ENCODE peak calls at places on chromosome 13, in four cellular contexts. I is psoas muscle, N is stomach, O is coronary artery. M is an unnamed sample.
A peak's percentile ranks its signal among the peaks of the same experiment; 100 is the strongest.

GRCh38 chr13:35014606-35015005 is 72.5 kb downstream of the NBEA start:
- DNase-seq in I (no peak), N (no peak), O (no peak), M (no peak)

GRCh38 chr13:108154421-108154858 is 60.9 kb downstream of the LIG4 start:
- DNase-seq in I (no peak), N (peak; percentile 64), O (no peak), M (no peak)

GRCh38 chr13:28370448-28370847 is 124.5 kb downstream of the FLT1 start:
- DNase-seq in I (no peak), N (no peak), O (no peak), M (no peak)

GRCh38 chr13:35917252-35917941 is 213.8 kb downstream of the DCLK1 start:
- DNase-seq in I (no peak), N (no peak), O (no peak), M (no peak)

GRCh38 chr13:101917833-101918755 is 465.6 kb downstream of the ITGBL1 start:
- DNase-seq in I (no peak), N (no peak), O (no peak), M (no peak)

GRCh38 chr13:59442946-59443345 is 720.8 kb downstream of the DIAPH3 start:
- DNase-seq in I (no peak), N (no peak), O (no peak), M (no peak)

GRCh38 chr13:24493356-24493755 is 19.2 kb downstream of the PARP4 start:
- DNase-seq in I (no peak), N (no peak), O (no peak), M (no peak)

GRCh38 chr13:106355866-106356265 is 179.6 kb downstream of the EFNB2 start:
- DNase-seq in I (no peak), N (no peak), O (no peak), M (no peak)

GRCh38 chr13:78876915-78877549 is 218.1 kb upstream of the OBI1 start:
- DNase-seq in I (no peak), N (no peak), O (no peak), M (no peak)

GRCh38 chr13:52096748-52097147 is 32.1 kb downstream of the NEK5 start:
- DNase-seq in I (no peak), N (no peak), O (no peak), M (no peak)

GRCh38 chr13:70310720-70311119 is 202.5 kb upstream of the KLHL1 start:
- DNase-seq in I (no peak), N (peak; percentile 39), O (no peak), M (no peak)

GRCh38 chr13:81757348-81757950 is 1416.5 kb upstream of the SPRY2 start:
- DNase-seq in I (no peak), N (no peak), O (no peak), M (no peak)

GRCh38 chr13:99651016-99651415 is 149.7 kb downstream of the TM9SF2 start:
- DNase-seq in I (no peak), N (no peak), O (no peak), M (no peak)

GRCh38 chr13:91609353-91609752 is 210.9 kb downstream of the GPC5 start:
- DNase-seq in I (no peak), N (no peak), O (no peak), M (no peak)

GRCh38 chr13:24066405-24067292 is 93.9 kb upstream of the SPATA13 start:
- DNase-seq in I (no peak), N (no peak), O (no peak), M (no peak)

GRCh38 chr13:31242935-31243334 is 43.2 kb downstream of the B3GLCT start:
- DNase-seq in I (no peak), N (no peak), O (no peak), M (no peak)

GRCh38 chr13:27619711-27620376 is 485 bp downstream of the LNX2 start:
- DNase-seq in I (peak; percentile 78), N (no peak), O (no peak), M (peak; percentile 92)

GRCh38 chr13:44904982-44905381 is 84.3 kb downstream of the NUFIP1 start:
- DNase-seq in I (peak; percentile 84), N (peak; percentile 52), O (peak; percentile 81), M (peak; percentile 50)

GRCh38 chr13:68368922-68369321 is 1138.8 kb upstream of the PCDH9 start:
- DNase-seq in I (no peak), N (no peak), O (no peak), M (no peak)

GRCh38 chr13:22002893-22003292 is 332.0 kb downstream of the FGF9 start:
- DNase-seq in I (no peak), N (no peak), O (no peak), M (no peak)

GRCh38 chr13:43006893-43007631 is 15.0 kb upstream of the EPSTI1 start:
- DNase-seq in I (no peak), N (no peak), O (no peak), M (no peak)

GRCh38 chr13:85725433-85725832 is 73.8 kb downstream of the SLITRK6 start:
- DNase-seq in I (no peak), N (no peak), O (no peak), M (no peak)

GRCh38 chr13:27923794-27924528 is 4.2 kb downstream of the PDX1 start:
- DNase-seq in I (no peak), N (no peak), O (no peak), M (peak; percentile 80)

GRCh38 chr13:41008349-41008980 is 10.7 kb downstream of the ELF1 start:
- DNase-seq in I (no peak), N (no peak), O (no peak), M (no peak)

GRCh38 chr13:51405176-51405575 is 47.7 kb downstream of the INTS6 start:
- DNase-seq in I (no peak), N (no peak), O (no peak), M (no peak)

GRCh38 chr13:100796463-100796862 is 121.9 kb upstream of the TMTC4 start:
- DNase-seq in I (no peak), N (no peak), O (no peak), M (no peak)

GRCh38 chr13:59247166-59247565 is 916.6 kb downstream of the DIAPH3 start:
- DNase-seq in I (peak; percentile 49), N (peak; percentile 49), O (no peak), M (no peak)

GRCh38 chr13:96581741-96582140 is 412.5 kb downstream of the OXGR1 start:
- DNase-seq in I (no peak), N (no peak), O (no peak), M (no peak)

GRCh38 chr13:102185375-102185984 is 216.4 kb downstream of the FGF14 start:
- DNase-seq in I (no peak), N (no peak), O (no peak), M (no peak)

GRCh38 chr13:66574606-66575005 is 655.5 kb downstream of the PCDH9 start:
- DNase-seq in I (no peak), N (no peak), O (no peak), M (no peak)

GRCh38 chr13:49908637-49909036 is 27.5 kb downstream of the SPRYD7 start:
- DNase-seq in I (no peak), N (no peak), O (no peak), M (no peak)
- TF ChIP-seq CTCF in I (no peak), N (no peak), O (no peak), M (no peak)

GRCh38 chr13:48317511-48317981 is 14.0 kb downstream of the RB1 start:
- DNase-seq in I (peak; percentile 48), N (no peak), O (no peak), M (no peak)

GRCh38 chr13:48320396-48320790 is 16.8 kb downstream of the RB1 start:
- DNase-seq in I (no peak), N (no peak), O (no peak), M (no peak)

GRCh38 chr13:48319458-48320395 is 16.2 kb downstream of the RB1 start:
- DNase-seq in I (no peak), N (no peak), O (no peak), M (no peak)

GRCh38 chr13:48318014-48318713 is 14.6 kb downstream of the RB1 start:
- DNase-seq in I (peak; percentile 54), N (no peak), O (no peak), M (peak; percentile 85)

DNA sequence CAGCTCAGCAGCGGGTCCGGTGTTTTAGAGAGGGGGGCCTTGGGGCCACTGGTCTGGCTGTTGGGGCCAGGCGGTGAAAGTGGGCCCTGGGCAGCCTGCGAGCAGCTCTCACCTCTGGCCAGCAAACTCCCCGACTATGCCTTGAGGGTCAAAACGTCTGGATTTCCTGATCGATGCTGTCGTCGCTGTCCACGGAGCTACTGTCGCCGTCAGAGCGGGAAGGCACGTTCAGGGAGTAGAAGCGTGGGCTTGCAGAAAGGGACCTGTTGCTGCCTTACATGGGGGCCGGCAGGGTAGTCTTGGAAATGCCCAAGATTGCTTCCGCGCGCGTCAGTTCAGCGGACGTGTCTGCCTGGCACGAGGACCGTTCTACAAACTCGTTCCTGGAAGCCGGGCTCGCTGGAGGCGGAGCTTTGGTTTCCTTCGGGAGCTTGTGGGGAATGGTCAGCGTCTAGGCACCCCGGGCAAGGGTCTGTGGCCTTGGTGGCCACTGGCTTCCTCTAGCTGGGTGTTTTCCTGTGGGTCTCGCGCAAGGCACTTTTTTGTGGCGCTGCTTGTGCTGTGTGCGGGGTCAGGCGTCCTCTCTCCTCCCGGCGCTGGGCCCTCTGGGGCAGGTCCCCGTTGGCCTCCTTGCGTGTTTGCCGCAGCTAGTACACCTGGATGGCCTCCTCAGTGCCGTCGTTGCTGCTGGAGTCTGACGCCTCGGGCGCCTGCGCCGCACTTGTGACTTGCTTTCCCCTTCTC is 15.3 kb downstream of the RB1 start:
- DNase-seq in I (peak; percentile 53), N (no peak), O (no peak), M (no peak)
- H3K4me3 ChIP-seq in I (peak overlapping the region; percentile 41), N (peak overlapping the region; percentile 27), O (peak overlapping the region; percentile 38), M (no peak overlapping the region)

DNA sequence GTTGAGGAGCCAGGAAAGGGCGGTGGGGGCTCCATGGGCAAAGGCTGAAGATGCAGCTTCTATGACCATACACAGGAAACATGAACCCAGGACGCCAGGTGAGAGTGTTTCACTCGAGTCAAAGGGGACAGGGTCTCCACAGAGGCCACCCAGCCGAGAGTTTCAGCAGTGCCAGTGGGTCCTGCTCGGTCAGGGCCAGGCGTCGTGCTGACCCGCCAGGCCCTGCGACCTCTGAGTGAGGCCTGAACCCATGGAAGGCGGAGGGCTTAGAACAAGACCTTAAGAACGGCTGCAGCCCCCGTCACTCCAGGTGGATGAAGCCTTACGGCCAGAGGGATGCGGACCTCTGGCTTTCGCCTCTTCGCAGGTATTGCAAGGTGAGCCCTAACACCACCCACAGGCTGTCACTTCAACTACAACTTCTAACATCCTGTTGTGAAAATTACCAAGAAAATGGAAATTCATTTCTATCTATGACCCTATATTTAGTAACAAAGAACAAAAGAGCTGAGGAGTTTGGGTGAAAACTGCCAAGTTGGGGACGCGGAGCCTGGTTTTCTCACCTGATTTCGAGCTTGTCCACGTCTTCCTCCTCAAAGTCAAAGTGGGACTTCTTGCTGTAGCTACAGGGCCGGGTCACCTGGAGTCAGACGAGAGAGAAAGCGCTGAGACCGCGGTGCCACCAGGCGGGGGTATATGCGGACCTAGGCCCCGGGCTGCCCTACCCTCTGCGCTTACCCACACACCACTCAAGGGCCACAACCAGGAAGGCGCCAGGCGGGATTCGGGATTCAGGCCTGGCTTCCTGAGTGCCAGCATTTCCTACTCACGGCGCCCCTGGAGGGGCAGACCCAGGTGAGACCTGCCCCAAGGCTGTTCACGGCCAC is 50.1 kb upstream of the C13orf46 start:
- DNase-seq in I (no peak), N (no peak), O (no peak), M (no peak)
- TF ChIP-seq CTCF in I (no peak), N (no peak), O (no peak), M (no peak)

GRCh38 chr13:39397221-39397620 is 205.8 kb downstream of the LHFPL6 start:
- DNase-seq in I (no peak), N (no peak), O (no peak), M (no peak)
- H3K4me3 ChIP-seq in I (no peak overlapping the region), N (no peak overlapping the region), O (peak overlapping the region; percentile 12), M (no peak overlapping the region)

GRCh38 chr13:76991796-76992547 is at the start of gene CLN5:
- DNase-seq in I (peak; percentile 98), N (peak; percentile 96), O (peak; percentile 97), M (peak; percentile 99)
- TF ChIP-seq CTCF in I (peak; percentile 8), N (no peak), O (no peak), M (no peak)